ENCODE peak calls at places on chromosomes 5 and 9, in four cellular contexts. One of them, this sample, is unnamed.

GRCh38 chr5:163585206-163585605 is 79.8 kb downstream of the MAT2B start:
- DNase-seq in SK-N-SH: no peak
- DNase-seq in GM12878: no peak
- DNase-seq in K562: no peak
- DNase-seq in this sample: no peak

GRCh38 chr5:61332891-61333350 is 863 bp downstream of the ZSWIM6 start:
- DNase-seq in SK-N-SH: peak
- DNase-seq in GM12878: no peak
- DNase-seq in K562: peak
- DNase-seq in this sample: peak

GRCh38 chr5:96661841-96662724 is at the start of gene CAST:
- DNase-seq in SK-N-SH: peak
- DNase-seq in GM12878: peak
- DNase-seq in K562: peak
- DNase-seq in this sample: peak

GRCh38 chr5:172692981-172693380 is 51.9 kb downstream of the NEURL1B start:
- DNase-seq in SK-N-SH: peak
- DNase-seq in GM12878: no peak
- DNase-seq in K562: no peak
- DNase-seq in this sample: no peak

GRCh38 chr5:133132717-133133116 is 80.9 kb downstream of the HSPA4 start:
- DNase-seq in SK-N-SH: no peak
- DNase-seq in GM12878: no peak
- DNase-seq in K562: no peak
- DNase-seq in this sample: no peak

GRCh38 chr9:72292874-72293607 is 72.0 kb downstream of the ZFAND5 start:
- DNase-seq in SK-N-SH: no peak
- DNase-seq in GM12878: no peak
- DNase-seq in K562: no peak
- DNase-seq in this sample: peak

GRCh38 chr5:168296687-168297086 is 5.2 kb downstream of the WWC1 start:
- DNase-seq in SK-N-SH: no peak
- DNase-seq in GM12878: no peak
- DNase-seq in K562: no peak
- DNase-seq in this sample: no peak

GRCh38 chr9:10855847-10856246 is 243.0 kb upstream of the PTPRD start:
- DNase-seq in SK-N-SH: no peak
- DNase-seq in GM12878: no peak
- DNase-seq in K562: no peak
- DNase-seq in this sample: peak

GRCh38 chr5:31581498-31582099 is 49.5 kb downstream of the C5orf22 start:
- DNase-seq in SK-N-SH: peak
- DNase-seq in GM12878: no peak
- DNase-seq in K562: peak
- DNase-seq in this sample: peak

GRCh38 chr5:135851186-135851906 is 16.9 kb downstream of the SLC25A48 start:
- DNase-seq in SK-N-SH: no peak
- DNase-seq in GM12878: no peak
- DNase-seq in K562: no peak
- DNase-seq in this sample: no peak

GRCh38 chr9:86637515-86637914 is 283.3 kb upstream of the TUT7 start:
- DNase-seq in SK-N-SH: peak
- DNase-seq in GM12878: no peak
- DNase-seq in K562: peak
- DNase-seq in this sample: peak

GRCh38 chr9:2583308-2584013 is 38.1 kb upstream of the VLDLR start:
- DNase-seq in SK-N-SH: no peak
- DNase-seq in GM12878: no peak
- DNase-seq in K562: peak
- DNase-seq in this sample: no peak

GRCh38 chr9:72557549-72557948 is 36.1 kb downstream of the TMC1 start:
- DNase-seq in SK-N-SH: no peak
- DNase-seq in GM12878: no peak
- DNase-seq in K562: peak
- DNase-seq in this sample: peak

GRCh38 chr5:157485340-157485739 is 25.3 kb downstream of the NIPAL4 start:
- DNase-seq in SK-N-SH: no peak
- DNase-seq in GM12878: no peak
- DNase-seq in K562: no peak
- DNase-seq in this sample: no peak

GRCh38 chr9:17613723-17614122 is 34.9 kb downstream of the SH3GL2 start:
- DNase-seq in SK-N-SH: no peak
- DNase-seq in GM12878: no peak
- DNase-seq in K562: no peak
- DNase-seq in this sample: no peak

GRCh38 chr9:135978650-135979461 is 17.7 kb upstream of the UBAC1 start:
- DNase-seq in SK-N-SH: peak
- DNase-seq in GM12878: no peak
- DNase-seq in K562: no peak
- DNase-seq in this sample: no peak

GRCh38 chr5:33690736-33691135 is 201.1 kb downstream of the ADAMTS12 start:
- DNase-seq in SK-N-SH: no peak
- DNase-seq in GM12878: no peak
- DNase-seq in K562: no peak
- DNase-seq in this sample: no peak

GRCh38 chr9:126671381-126671831 is 57.7 kb downstream of the LMX1B start:
- DNase-seq in SK-N-SH: peak
- DNase-seq in GM12878: no peak
- DNase-seq in K562: no peak
- DNase-seq in this sample: no peak

GRCh38 chr9:70607926-70608325 is 193.5 kb upstream of the KLF9 start:
- DNase-seq in SK-N-SH: no peak
- DNase-seq in GM12878: no peak
- DNase-seq in K562: no peak
- DNase-seq in this sample: no peak

GRCh38 chr9:133333011-133333410 is 3.0 kb downstream of the SURF6 start:
- DNase-seq in SK-N-SH: no peak
- DNase-seq in GM12878: no peak
- DNase-seq in K562: no peak
- DNase-seq in this sample: no peak
- TF ChIP-seq SMC3 in SK-N-SH: no peak
- TF ChIP-seq SMC3 in GM12878: no peak
- TF ChIP-seq SMC3 in K562: no peak
- TF ChIP-seq SMC3 in this sample: no peak

DNA sequence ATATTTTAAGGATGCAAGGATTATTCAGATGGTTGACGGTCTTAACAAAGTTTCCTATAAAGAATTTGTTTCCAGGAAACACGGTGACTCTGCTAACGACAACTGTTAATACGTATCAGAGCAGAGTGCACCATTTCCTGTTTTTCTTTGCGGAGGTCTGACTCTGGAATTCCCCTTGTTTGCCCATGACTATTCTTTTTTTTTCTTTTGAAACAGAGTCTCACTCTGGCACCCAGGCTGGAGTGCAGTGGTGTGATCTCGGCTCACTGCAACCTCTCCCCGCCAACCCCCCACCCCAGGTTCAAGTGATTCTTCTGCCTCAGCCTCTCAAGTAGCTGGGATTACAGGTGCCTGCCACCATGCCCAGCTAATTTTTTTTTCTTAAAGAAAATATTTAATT is 115.9 kb downstream of the CDC42SE2 start:
- DNase-seq in SK-N-SH: no peak
- DNase-seq in GM12878: peak
- DNase-seq in K562: no peak
- DNase-seq in this sample: peak
- TF ChIP-seq MAX in SK-N-SH: no peak
- TF ChIP-seq MAX in GM12878: no peak
- TF ChIP-seq MAX in K562: no peak
- TF ChIP-seq MAX in this sample: peak

GRCh38 chr5:123500476-123500875 is 11.5 kb upstream of the CSNK1G3 start:
- DNase-seq in SK-N-SH: no peak
- DNase-seq in GM12878: no peak
- DNase-seq in K562: no peak
- DNase-seq in this sample: no peak
- TF ChIP-seq SMC3 in SK-N-SH: no peak
- TF ChIP-seq SMC3 in GM12878: no peak
- TF ChIP-seq SMC3 in K562: no peak
- TF ChIP-seq SMC3 in this sample: no peak

GRCh38 chr9:137787376-137787775 is 90.2 kb upstream of the CACNA1B start:
- DNase-seq in SK-N-SH: no peak
- DNase-seq in GM12878: no peak
- DNase-seq in K562: no peak
- DNase-seq in this sample: no peak
- TF ChIP-seq MAX in SK-N-SH: no peak
- TF ChIP-seq MAX in GM12878: no peak
- TF ChIP-seq MAX in K562: no peak
- TF ChIP-seq MAX in this sample: no peak

DNA sequence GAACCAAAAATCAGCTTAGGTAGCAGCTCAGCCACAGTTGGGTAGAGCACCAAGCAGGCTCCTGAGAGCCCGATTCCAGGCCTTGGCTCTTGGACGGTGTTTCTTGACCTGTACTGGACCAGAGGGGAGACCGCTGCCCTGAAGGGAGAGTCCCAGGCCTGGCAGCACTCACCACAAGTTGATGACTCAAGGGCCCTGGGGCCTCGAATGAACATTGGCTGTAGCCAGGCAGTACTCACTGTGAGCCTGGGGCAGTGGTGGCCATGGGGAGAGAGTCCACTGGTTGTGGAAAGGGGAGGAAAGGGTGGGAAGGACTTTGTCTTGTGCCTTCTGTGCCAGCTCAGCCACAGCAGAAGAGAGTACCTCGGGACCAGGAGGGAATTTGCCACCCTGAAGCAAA is 166.1 kb downstream of the EDIL3 start:
- DNase-seq in SK-N-SH: no peak
- DNase-seq in GM12878: no peak
- DNase-seq in K562: no peak
- DNase-seq in this sample: no peak
- TF ChIP-seq SMC3 in SK-N-SH: no peak
- TF ChIP-seq SMC3 in GM12878: no peak
- TF ChIP-seq SMC3 in K562: no peak
- TF ChIP-seq SMC3 in this sample: no peak